ENCODE peak calls at places on chromosomes 3 and 15, in five cellular contexts. One of them, this sample, is unnamed.

GRCh38 chr3:54630111-54630623 is 297.7 kb downstream of the LRTM1 start:
- DNase-seq in M059J: no peak
- DNase-seq in GM23338: peak
- DNase-seq in tibial artery: no peak
- DNase-seq in NCI-H2171: no peak
- DNase-seq in this sample: no peak

GRCh38 chr3:157606392-157607197 is 103.4 kb upstream of the VEPH1 start:
- DNase-seq in tibial artery: no peak
- DNase-seq in GM23338: peak
- DNase-seq in M059J: peak
- DNase-seq in NCI-H2171: peak
- DNase-seq in this sample: peak

GRCh38 chr3:65833761-65834505 is 204.8 kb downstream of the MAGI1 start:
- DNase-seq in NCI-H2171: no peak
- DNase-seq in tibial artery: no peak
- DNase-seq in GM23338: no peak
- DNase-seq in M059J: peak
- DNase-seq in this sample: no peak

GRCh38 chr3:30524357-30525040 is 81.9 kb upstream of the TGFBR2 start:
- DNase-seq in M059J: no peak
- DNase-seq in tibial artery: no peak
- DNase-seq in NCI-H2171: no peak
- DNase-seq in GM23338: no peak
- DNase-seq in this sample: no peak

GRCh38 chr15:59327942-59328341 is 44.7 kb downstream of the MYO1E start:
- DNase-seq in NCI-H2171: no peak
- DNase-seq in GM23338: no peak
- DNase-seq in M059J: no peak
- DNase-seq in tibial artery: no peak
- DNase-seq in this sample: no peak

GRCh38 chr3:176566757-176567156 is 630.5 kb downstream of the TBL1XR1 start:
- DNase-seq in M059J: no peak
- DNase-seq in tibial artery: no peak
- DNase-seq in NCI-H2171: no peak
- DNase-seq in GM23338: no peak
- DNase-seq in this sample: no peak

GRCh38 chr3:45417949-45418847 is 29.8 kb downstream of the LARS2 start:
- DNase-seq in tibial artery: no peak
- DNase-seq in GM23338: no peak
- DNase-seq in M059J: peak
- DNase-seq in NCI-H2171: no peak
- DNase-seq in this sample: no peak

GRCh38 chr3:10956531-10956930 is 36.0 kb upstream of the SLC6A1 start:
- DNase-seq in M059J: no peak
- DNase-seq in GM23338: no peak
- DNase-seq in tibial artery: no peak
- DNase-seq in NCI-H2171: no peak
- DNase-seq in this sample: no peak

GRCh38 chr3:44120721-44121582 is 120.7 kb upstream of the TOPAZ1 start:
- DNase-seq in GM23338: peak
- DNase-seq in tibial artery: no peak
- DNase-seq in NCI-H2171: no peak
- DNase-seq in M059J: peak
- DNase-seq in this sample: no peak

GRCh38 chr3:148211725-148212124 is 486.0 kb upstream of the AGTR1 start:
- DNase-seq in tibial artery: no peak
- DNase-seq in M059J: peak
- DNase-seq in GM23338: no peak
- DNase-seq in NCI-H2171: no peak
- DNase-seq in this sample: peak

This sample was measured in iPS-NIHi11.